ENCODE peak calls at places on chromosomes 6 and 20, in ten cellular contexts. F is HCEC 1CT; H is AG08395; R is astrocyte of the spinal cord; C is stromal cell of bone marrow; M is NCI-H1436; A is A549; W is GM12865; X is hippocampal formation; Y is activated naive CD8-positive, alpha-beta T cell treated with anti-CD3 and anti-CD28 coated beads, Interleukin-2, amount 50 U/mL, for 24 hours. S is an unnamed sample.

GRCh38 chr6:36596359-36596758 is 2.2 kb downstream of the SRSF3 start:
- DNase-seq in F (no peak), H (no peak), R (no peak), C (no peak), M (no peak), A (no peak), W (no peak), X (no peak), Y (no peak), S (no peak)

GRCh38 chr6:47242483-47243386 is 67.0 kb downstream of the TNFRSF21 start:
- DNase-seq in F (peak), H (peak), R (peak), C (peak), M (peak), A (peak), W (peak), X (peak), Y (peak), S (peak)

GRCh38 chr20:57613481-57613921 is 6.7 kb downstream of the ZBP1 start:
- DNase-seq in F (no peak), H (no peak), R (no peak), C (no peak), M (no peak), A (no peak), W (no peak), X (no peak), Y (no peak), S (no peak)

GRCh38 chr6:14059791-14060436 is 57.7 kb upstream of the CD83 start:
- DNase-seq in F (no peak), H (no peak), R (no peak), C (no peak), M (no peak), A (peak), W (no peak), X (no peak), Y (no peak), S (no peak)

GRCh38 chr20:43751167-43752050 is 24.6 kb upstream of the GTSF1L start:
- DNase-seq in F (peak), H (peak), R (peak), C (no peak), M (no peak), A (no peak), W (peak), X (no peak), Y (peak), S (no peak)

GRCh38 chr6:28940294-28940858 is 16.6 kb upstream of the TRIM27 start:
- DNase-seq in F (peak), H (peak), R (no peak), C (no peak), M (peak), A (peak), W (peak), X (peak), Y (peak), S (no peak)

GRCh38 chr6:25547797-25548196 is 104.2 kb upstream of the SCGN start:
- DNase-seq in F (no peak), H (no peak), R (no peak), C (no peak), M (no peak), A (no peak), W (no peak), X (no peak), Y (no peak), S (no peak)

GRCh38 chr6:84065718-84066290 is 32.2 kb downstream of the MRAP2 start:
- DNase-seq in F (peak), H (peak), R (peak), C (peak), M (peak), A (no peak), W (peak), X (no peak), Y (no peak), S (peak)

GRCh38 chr6:93848011-93848620 is 428.8 kb upstream of the EPHA7 start:
- DNase-seq in F (no peak), H (no peak), R (no peak), C (no peak), M (no peak), A (no peak), W (no peak), X (no peak), Y (no peak), S (no peak)

GRCh38 chr6:27178860-27179259 is 68.6 kb upstream of the PRSS16 start:
- DNase-seq in F (no peak), H (no peak), R (no peak), C (no peak), M (no peak), A (no peak), W (no peak), X (no peak), Y (no peak), S (no peak)